ENCODE peak calls at places on chromosome X, in six cellular contexts. U, I, J, X, N and L are unnamed samples.

GRCh38 chrX:63747331-63747730 is 37.7 kb downstream of the ARHGEF9 start:
- DNase-seq in X (peak), J (peak), I (peak), N (no peak), U (no peak), L (no peak)

GRCh38 chrX:33379839-33380238 is 168.5 kb upstream of the DMD start:
- DNase-seq in I (no peak), X (peak), N (no peak), J (no peak), U (no peak), L (no peak)

GRCh38 chrX:109357714-109358113 is 124.2 kb downstream of the GUCY2F start:
- DNase-seq in X (no peak), I (no peak), J (no peak), U (no peak), N (no peak), L (no peak)

GRCh38 chrX:338836-339400 is 20.3 kb upstream of the GTPBP6 start:
- DNase-seq in U (peak), N (no peak), X (no peak), J (no peak), I (no peak), L (peak)

GRCh38 chrX:22589845-22590244 is 317.1 kb downstream of the CBLL2 start:
- DNase-seq in J (no peak), I (no peak), X (no peak), N (no peak), U (no peak), L (no peak)

GRCh38 chrX:2638279-2638678 is 52.8 kb upstream of the CD99 start:
- DNase-seq in J (no peak), N (no peak), X (no peak), I (no peak), U (no peak), L (no peak)

GRCh38 chrX:129600981-129601424 is 53.8 kb downstream of the APLN start:
- DNase-seq in N (peak), I (peak), U (no peak), X (peak), J (no peak), L (no peak)

GRCh38 chrX:41010188-41010846 is 74.9 kb upstream of the USP9X start:
- DNase-seq in X (peak), N (peak), U (peak), I (peak), J (peak), L (peak)

GRCh38 chrX:34734383-34734782 is 77.3 kb upstream of the TMEM47 start:
- DNase-seq in N (no peak), X (peak), U (no peak), J (peak), I (peak), L (no peak)

GRCh38 chrX:95318882-95319281 is 1365.8 kb upstream of the DIAPH2 start:
- DNase-seq in X (no peak), J (no peak), N (peak), I (no peak), U (no peak), L (no peak)

GRCh38 chrX:24646745-24647182 is 383 bp downstream of the PCYT1B start:
- DNase-seq in X (no peak), J (no peak), U (no peak), I (peak), N (peak), L (no peak)

GRCh38 chrX:136768469-136769084 is 12.2 kb downstream of the ARHGEF6 start:
- DNase-seq in U (peak), J (peak), N (no peak), I (peak), X (peak), L (peak)

GRCh38 chrX:19225906-19226305 is 103.6 kb upstream of the ADGRG2 start:
- DNase-seq in U (no peak), I (peak), J (no peak), N (peak), X (peak), L (no peak)

GRCh38 chrX:111467896-111468295 is 43.5 kb upstream of the SERTM2 start:
- DNase-seq in X (no peak), J (no peak), N (no peak), I (no peak), U (peak), L (no peak)

GRCh38 chrX:2697306-2697705 is 6.2 kb downstream of the CD99 start:
- DNase-seq in X (no peak), N (no peak), I (no peak), J (no peak), U (no peak), L (peak)

GRCh38 chrX:47751670-47752069 is 85.0 kb upstream of the ZNF81 start:
- DNase-seq in U (no peak), X (peak), N (peak), J (no peak), I (peak), L (no peak)

GRCh38 chrX:52363247-52363883 is 5.5 kb upstream of the XAGE2 start:
- DNase-seq in U (no peak), I (peak), X (no peak), N (no peak), J (no peak), L (no peak)
- H3K4me3 ChIP-seq in U (no peak), I (no peak), X (no peak), N (no peak), J (no peak), L (no peak)

GRCh38 chrX:77894921-77895886 is at the start of gene MAGT1:
- DNase-seq in N (peak), I (peak), X (peak), U (peak), J (peak), L (peak)

GRCh38 chrX:77892887-77893286 is 2.3 kb downstream of the MAGT1 start:
- DNase-seq in U (no peak), X (no peak), J (no peak), N (no peak), I (no peak), L (no peak)

GRCh38 chrX:77899081-77899828 is at the start of gene COX7B:
- DNase-seq in I (peak), X (peak), N (peak), J (peak), U (no peak), L (no peak)

GRCh38 chrX:77893713-77894112 is 1.5 kb downstream of the MAGT1 start:
- DNase-seq in X (no peak), J (no peak), U (no peak), I (no peak), N (no peak), L (no peak)
- H3K4me3 ChIP-seq in X (peak), J (peak), U (no peak), I (no peak), N (peak), L (no peak)

GRCh38 chrX:1537031-1537715 is at the start of gene P2RY8:
- DNase-seq in I (peak), U (no peak), J (peak), N (peak), X (peak), L (peak)
- H3K4me3 ChIP-seq in I (no peak), U (no peak), J (no peak), N (no peak), X (no peak), L (peak)

DNA sequence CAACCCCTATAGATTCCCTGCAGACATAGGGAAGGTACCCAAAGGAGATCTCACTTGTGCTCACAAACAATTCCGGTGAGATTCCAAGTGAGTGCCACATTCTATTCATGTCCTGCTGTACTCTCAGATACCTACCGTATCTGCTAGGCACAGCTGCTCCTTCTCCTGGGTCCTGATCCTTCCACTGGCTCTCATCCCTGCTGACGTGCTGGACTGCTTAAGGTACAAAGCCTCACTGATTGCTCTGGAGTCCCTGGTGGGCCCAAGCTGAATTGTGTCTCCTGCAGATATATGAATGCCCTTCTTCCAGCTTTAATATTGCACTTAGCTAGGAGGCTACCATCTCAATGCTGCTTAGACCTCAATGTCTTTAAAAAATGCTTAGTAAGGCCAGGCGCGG is 2.4 kb downstream of the TCEAL1 start:
- DNase-seq in U (no peak), N (no peak), I (no peak), X (no peak), J (no peak), L (no peak)
- H3K4me3 ChIP-seq in U (no peak), N (no peak), I (no peak), X (peak), J (no peak), L (no peak)